ENCODE peak calls at places on chromosomes 7 and 10, in nine cellular contexts. S, D, J, H, Y, N, X, E and O are unnamed samples.

GRCh38 chr7:74222851-74223710 is 13.3 kb downstream of the LAT2 start:
- DNase-seq in S (no peak), D (no peak), J (no peak), H (no peak), Y (peak), N (no peak), X (no peak), E (no peak), O (no peak)

GRCh38 chr7:140200102-140200989 is 23.6 kb upstream of the KDM7A start:
- DNase-seq in S (no peak), D (no peak), J (peak), H (peak), Y (peak), N (peak), X (peak), E (no peak), O (no peak)

GRCh38 chr7:80806653-80807052 is 112.2 kb downstream of the SEMA3C start:
- DNase-seq in S (no peak), D (no peak), J (no peak), H (no peak), Y (no peak), N (no peak), X (no peak), E (no peak), O (no peak)

GRCh38 chr10:50224330-50224952 is 26.9 kb downstream of the ASAH2 start:
- DNase-seq in S (peak), D (no peak), J (peak), H (peak), Y (peak), N (peak), X (peak), E (no peak), O (peak)

GRCh38 chr7:18939771-18940576 is 177.5 kb downstream of the TWIST1 start:
- DNase-seq in S (peak), D (no peak), J (peak), H (no peak), Y (no peak), N (no peak), X (no peak), E (no peak), O (no peak)

GRCh38 chr7:100022621-100023020 is 7.2 kb downstream of the ZKSCAN1 start:
- DNase-seq in S (no peak), D (no peak), J (no peak), H (no peak), Y (peak), N (no peak), X (peak), E (no peak), O (no peak)

GRCh38 chr7:1944619-1945210 is 274.6 kb downstream of the ELFN1 start:
- DNase-seq in S (no peak), D (no peak), J (no peak), H (no peak), Y (no peak), N (no peak), X (no peak), E (no peak), O (no peak)

GRCh38 chr7:30562909-30563308 is 31.8 kb upstream of the GARS1 start:
- DNase-seq in S (no peak), D (no peak), J (peak), H (no peak), Y (no peak), N (no peak), X (no peak), E (no peak), O (no peak)

GRCh38 chr7:23450518-23450917 is 19.8 kb downstream of the IGF2BP3 start:
- DNase-seq in S (no peak), D (no peak), J (no peak), H (no peak), Y (no peak), N (no peak), X (no peak), E (no peak), O (no peak)

GRCh38 chr7:28458732-28459131 is 46.4 kb downstream of the CREB5 start:
- DNase-seq in S (no peak), D (no peak), J (no peak), H (peak), Y (peak), N (no peak), X (no peak), E (no peak), O (no peak)